ENCODE peak calls at places on chromosomes 5 and 9, in six cellular contexts. T is Peyer's patch; I is CD8-positive, alpha-beta memory T cell; F is lung; D is ovary; Y is CD4-positive, alpha-beta memory T cell. H is an unnamed sample. For H3K36me3, the result is how much of the 10 kb centered on the place peaks cover.

GRCh38 chr9:121674952-121675351 is 23.5 kb downstream of the DAB2IP start:
- DNase-seq in T (no peak), I (no peak), F (no peak), D (no peak), Y (no peak), H (peak)

GRCh38 chr9:68991457-68991856 is 22.5 kb downstream of the PRKACG start:
- DNase-seq in T (no peak), I (no peak), F (no peak), D (no peak), Y (no peak), H (no peak)

GRCh38 chr5:123916331-123917121 is 404.5 kb downstream of the CSNK1G3 start:
- DNase-seq in T (no peak), I (no peak), F (no peak), D (no peak), Y (no peak), H (no peak)

GRCh38 chr5:147168578-147169327 is 66.1 kb upstream of the STK32A start:
- DNase-seq in T (no peak), I (no peak), F (no peak), D (no peak), Y (no peak), H (no peak)

GRCh38 chr5:113252066-113252465 is 182.7 kb downstream of the TSSK1B start:
- DNase-seq in T (no peak), I (no peak), F (no peak), D (no peak), Y (no peak), H (no peak)

GRCh38 chr9:111868475-111868874 is 28.1 kb upstream of the UGCG start:
- DNase-seq in T (no peak), I (no peak), F (no peak), D (no peak), Y (no peak), H (no peak)

GRCh38 chr5:142821733-142822487 is 51.7 kb downstream of the ARHGAP26 start:
- DNase-seq in T (no peak), I (no peak), F (no peak), D (no peak), Y (no peak), H (no peak)

GRCh38 chr9:17824927-17825659 is 246.2 kb downstream of the SH3GL2 start:
- DNase-seq in T (no peak), I (no peak), F (no peak), D (no peak), Y (no peak), H (no peak)

GRCh38 chr9:125747765-125748510 is 765 bp downstream of the PBX3 start:
- DNase-seq in T (peak), I (peak), F (peak), D (peak), Y (peak), H (no peak)
- H3K27ac ChIP-seq in T (peak), I (peak), F (peak), D (peak), Y (peak), H (peak)

GRCh38 chr5:133977161-133977787 is 8.8 kb upstream of the C5orf15 start:
- DNase-seq in T (no peak), I (no peak), F (no peak), D (no peak), Y (no peak), H (no peak)
- H3K36me3 ChIP-seq in T (half or more), I (under half), F (under half), D (under half), Y (under half), H (under half)

DNA sequence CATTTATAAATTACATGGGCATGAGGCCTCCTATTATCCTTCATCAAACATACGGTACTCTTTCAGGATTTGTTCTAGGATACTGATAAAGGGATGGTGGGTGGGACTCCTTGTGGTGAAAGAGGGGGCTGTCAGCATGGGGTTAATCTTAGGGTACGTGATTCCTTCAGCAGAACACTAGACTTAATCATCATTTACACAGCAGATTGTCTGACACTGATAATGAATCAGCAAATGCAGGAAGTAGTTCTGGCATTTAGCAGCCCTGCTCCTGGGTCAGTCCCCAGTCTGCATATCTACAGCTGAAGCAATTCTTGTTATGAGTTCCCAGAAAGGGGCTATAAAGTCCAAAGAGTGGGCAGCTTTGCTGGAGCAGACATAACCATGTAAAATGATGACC is 384.6 kb downstream of the SPOCK1 start:
- DNase-seq in T (no peak), I (no peak), F (no peak), D (no peak), Y (no peak), H (no peak)
- H3K27ac ChIP-seq in T (no peak), I (no peak), F (no peak), D (no peak), Y (no peak), H (no peak)

GRCh38 chr5:14330729-14331128 is 187.6 kb downstream of the TRIO start:
- DNase-seq in T (no peak), I (no peak), F (no peak), D (no peak), Y (no peak), H (no peak)
- H3K36me3 ChIP-seq in T (under half), I (under half), F (under half), D (under half), Y (under half), H (under half)

GRCh38 chr9:83013261-83013610 is 49.7 kb downstream of the RASEF start:
- DNase-seq in T (no peak), I (no peak), F (no peak), D (no peak), Y (no peak), H (no peak)
- H3K27ac ChIP-seq in T (no peak), I (no peak), F (no peak), D (no peak), Y (no peak), H (no peak)

GRCh38 chr5:1817261-1818043 is 16.2 kb downstream of the NDUFS6 start:
- DNase-seq in T (no peak), I (no peak), F (no peak), D (no peak), Y (no peak), H (no peak)
- H3K36me3 ChIP-seq in T (half or more), I (under half), F (under half), D (under half), Y (under half), H (under half)

DNA sequence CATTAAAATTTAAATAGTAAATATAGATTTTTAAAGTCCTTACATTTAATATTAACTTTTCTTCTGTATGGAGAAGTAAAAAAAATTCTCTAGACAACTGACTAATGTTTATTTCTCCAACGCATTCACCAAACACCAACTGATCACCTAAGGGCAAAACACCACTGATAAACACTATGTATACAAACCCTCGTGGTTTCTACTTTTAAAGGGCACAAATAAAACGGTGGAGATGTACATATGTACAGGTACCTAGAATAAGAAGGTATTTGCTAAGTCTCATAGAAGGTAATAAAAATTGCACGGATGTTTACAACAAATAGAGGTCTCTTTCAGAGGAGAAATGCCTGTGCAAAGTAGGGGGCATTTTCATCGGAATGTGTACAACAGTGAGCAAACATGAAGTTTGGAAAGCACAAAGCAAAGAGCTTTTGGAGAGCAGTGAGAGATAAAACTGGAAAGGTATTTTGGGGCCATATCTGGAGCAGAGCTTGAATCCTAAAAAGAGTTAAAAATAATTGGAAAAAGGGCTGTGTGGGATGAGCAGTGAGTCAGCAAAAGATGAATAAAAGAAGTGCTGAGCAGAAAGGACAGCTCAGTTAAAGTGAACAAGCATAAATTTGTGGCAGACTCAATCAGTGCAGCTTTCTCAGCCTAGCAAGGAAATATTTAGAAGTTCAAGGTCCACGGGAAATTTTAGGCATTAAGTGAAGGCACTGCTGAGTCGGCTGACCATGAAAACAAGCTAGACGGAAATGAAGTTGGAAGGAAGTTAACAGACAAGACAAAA is 160.0 kb downstream of the TMEM161B start:
- DNase-seq in T (no peak), I (no peak), F (no peak), D (no peak), Y (no peak), H (no peak)
- H3K27ac ChIP-seq in T (no peak), I (no peak), F (no peak), D (no peak), Y (no peak), H (no peak)

GRCh38 chr9:128257907-128258306 is 17.9 kb downstream of the GOLGA2 start:
- DNase-seq in T (no peak), I (no peak), F (no peak), D (no peak), Y (no peak), H (no peak)
- H3K36me3 ChIP-seq in T (half or more), I (under half), F (under half), D (under half), Y (half or more), H (half or more)

GRCh38 chr5:138465288-138466057 is at the start of gene EGR1:
- DNase-seq in T (peak), I (peak), F (peak), D (peak), Y (peak), H (peak)
- H3K27ac ChIP-seq in T (peak), I (peak), F (peak), D (peak), Y (peak), H (peak)